ENCODE peak calls at places on chromosome 12, in nine cellular contexts. I, E, S, H, K, V, Y, Z and A are unnamed samples.
A peak's percentile ranks its signal among the peaks of the same experiment; 100 is the strongest.

GRCh38 chr12:70733385-70733784 is 96.2 kb upstream of the PTPRB start:
- DNase-seq in Y (no peak), H (peak; percentile 56), S (peak; percentile 12), E (peak; percentile 60), V (peak; percentile 29), I (no peak), Z (peak; percentile 37), K (no peak), A (peak; percentile 21)

GRCh38 chr12:122895757-122896636 is at the start of gene VPS37B:
- DNase-seq in S (peak; percentile 71), Z (peak; percentile 82), V (peak; percentile 95), Y (peak; percentile 90), I (peak; percentile 89), H (peak; percentile 92), E (peak; percentile 81), K (no peak), A (peak; percentile 87)

GRCh38 chr12:115950959-115951358 is 326.5 kb downstream of the MED13L start:
- DNase-seq in V (no peak), E (no peak), S (no peak), Z (no peak), Y (no peak), H (no peak), I (no peak), K (no peak), A (no peak)

GRCh38 chr12:56286044-56286830 is 13.9 kb downstream of the CS start:
- DNase-seq in V (no peak), K (no peak), S (no peak), Z (no peak), I (no peak), H (no peak), Y (no peak), E (no peak), A (no peak)

GRCh38 chr12:101941306-101942000 is 64.1 kb downstream of the DRAM1 start:
- DNase-seq in H (peak; percentile 55), S (no peak), Z (no peak), Y (no peak), K (no peak), E (no peak), V (no peak), I (no peak), A (no peak)

GRCh38 chr12:6691473-6691872 is 2.3 kb upstream of the ZNF384 start:
- DNase-seq in V (no peak), Y (no peak), I (no peak), H (no peak), Z (no peak), K (no peak), S (no peak), E (no peak), A (no peak)

GRCh38 chr12:68538722-68539614 is 71.7 kb upstream of the RAP1B start:
- DNase-seq in I (peak; percentile 66), E (no peak), H (peak; percentile 32), V (no peak), K (no peak), S (no peak), Z (no peak), Y (no peak), A (no peak)

GRCh38 chr12:29148065-29148957 is 767 bp upstream of the FAR2 start:
- DNase-seq in H (peak; percentile 49), E (peak; percentile 5), Y (peak; percentile 32), Z (no peak), I (peak; percentile 60), K (no peak), S (no peak), V (no peak), A (peak; percentile 7)

GRCh38 chr12:125187148-125187733 is 122.0 kb downstream of the AACS start:
- DNase-seq in S (peak; percentile 18), V (no peak), Y (peak; percentile 62), I (no peak), Z (no peak), H (no peak), K (no peak), E (no peak), A (peak; percentile 65)

GRCh38 chr12:125184213-125184952 is 119.1 kb downstream of the AACS start:
- DNase-seq in I (no peak), K (no peak), E (no peak), Y (no peak), S (no peak), Z (peak; percentile 59), H (no peak), V (no peak), A (no peak)

GRCh38 chr12:125186471-125187147 is 121.4 kb downstream of the AACS start:
- DNase-seq in K (no peak), I (no peak), Y (no peak), Z (no peak), E (peak; percentile 20), V (no peak), H (no peak), S (peak; percentile 15), A (no peak)

GRCh38 chr12:125185311-125185739 is 120.1 kb downstream of the AACS start:
- DNase-seq in K (no peak), I (no peak), E (no peak), H (no peak), Y (peak; percentile 51), Z (peak; percentile 45), V (no peak), S (no peak), A (peak; percentile 47)

DNA sequence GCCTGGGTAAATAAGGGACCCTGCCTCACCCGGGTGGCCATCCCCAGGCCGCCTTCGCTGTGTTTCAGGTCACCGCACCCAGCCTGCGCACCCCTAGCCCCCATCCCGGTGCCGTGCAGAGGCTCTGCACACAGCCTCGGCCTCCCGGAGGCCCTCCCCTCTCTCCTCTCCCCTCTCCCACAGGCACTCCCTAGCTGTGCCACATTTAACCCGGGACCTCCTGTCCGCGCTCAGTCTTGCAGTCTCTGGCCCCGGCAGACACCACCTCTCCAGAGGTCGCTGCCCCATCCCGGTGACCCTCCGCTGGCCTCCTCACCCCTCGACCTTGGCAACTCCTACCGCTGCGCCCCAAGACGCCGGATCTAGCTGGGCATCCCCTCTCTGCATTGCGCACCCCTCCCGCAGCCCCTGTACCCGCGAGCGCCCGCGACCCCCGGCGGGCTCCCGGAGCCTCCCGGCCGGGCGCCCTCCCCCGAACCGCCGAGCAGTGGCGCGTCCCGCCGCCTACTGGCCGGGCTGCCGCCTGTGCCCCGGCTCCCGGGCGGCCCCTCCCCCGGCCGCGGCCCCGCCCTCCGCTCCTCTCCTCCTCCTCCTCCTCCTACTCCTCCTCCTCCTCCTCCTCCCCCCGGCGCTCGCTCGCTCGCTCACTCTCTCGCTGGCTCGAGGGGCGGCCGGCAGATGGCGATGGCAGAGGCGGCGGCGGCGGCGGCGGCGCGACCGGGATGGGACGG is 120.7 kb downstream of the AACS start:
- DNase-seq in Z (peak; percentile 85), H (peak; percentile 65), Y (peak; percentile 92), E (peak; percentile 69), I (peak; percentile 80), S (peak; percentile 69), V (peak; percentile 33), K (peak; percentile 78), A (peak; percentile 92)
- TF ChIP-seq CTCF in Z (peak; percentile 43), H (peak; percentile 21), Y (peak; percentile 52), E (peak; percentile 21), I (no peak), S (peak; percentile 60), V (no peak), K (peak; percentile 67), A (no peak)

DNA sequence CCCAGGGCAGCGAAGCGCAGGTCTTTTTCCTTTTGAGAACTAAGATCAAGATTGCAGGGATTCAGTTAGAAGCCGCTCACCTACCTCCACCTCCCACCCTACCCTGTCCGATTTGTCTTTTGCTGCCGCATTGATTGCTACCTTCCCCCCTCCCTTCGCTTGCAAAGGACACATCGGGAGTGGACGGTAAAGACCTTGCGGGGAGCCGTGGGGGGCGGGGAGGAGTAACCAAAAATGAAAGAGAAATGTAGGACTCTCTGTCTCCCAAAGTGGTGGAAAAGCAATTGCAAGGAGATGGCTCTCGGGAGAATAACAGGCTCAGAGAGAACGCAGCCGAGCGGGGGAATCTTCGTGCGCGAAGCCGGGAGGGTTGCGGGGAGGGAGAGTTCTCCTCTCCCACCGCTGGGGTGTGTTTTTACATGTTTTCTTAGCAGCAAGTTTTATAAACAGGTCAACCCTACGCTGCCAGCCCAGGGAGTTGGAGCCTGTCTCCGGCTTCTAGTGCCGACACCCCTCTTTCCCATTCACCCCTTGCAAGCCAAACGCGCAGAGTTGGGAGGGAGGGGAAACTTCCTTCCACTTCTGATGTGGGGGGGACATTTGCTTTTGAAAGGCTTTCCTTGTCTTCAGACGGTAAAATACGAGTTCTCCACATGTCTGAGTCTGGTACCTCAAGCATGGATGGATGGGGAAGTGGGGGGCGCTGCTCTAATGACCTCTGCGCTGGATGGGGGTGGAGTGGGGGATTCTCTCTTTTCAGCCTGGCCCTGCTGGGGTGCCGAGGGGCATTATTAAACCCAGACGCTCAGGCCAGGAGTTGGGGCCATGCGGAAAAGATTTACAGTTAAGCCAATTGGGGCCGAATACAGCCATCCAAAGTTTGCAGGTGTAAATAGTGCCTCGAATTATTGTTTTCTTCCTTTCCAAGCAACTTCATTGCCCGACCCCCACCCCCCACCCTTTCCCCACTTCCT is 8.9 kb upstream of the TBX3 start:
- DNase-seq in H (no peak), E (peak; percentile 33), V (no peak), Y (no peak), I (no peak), K (peak; percentile 61), S (no peak), Z (no peak), A (no peak)
- TF ChIP-seq CTCF in H (no peak), E (no peak), V (no peak), Y (no peak), I (no peak), K (peak; percentile 14), S (no peak), Z (no peak), A (no peak)

GRCh38 chr12:120992989-120993388 is 14.6 kb downstream of the HNF1A start:
- DNase-seq in Y (no peak), E (no peak), I (no peak), V (no peak), H (no peak), Z (no peak), K (no peak), S (no peak), A (no peak)

GRCh38 chr12:120991965-120992364 is 13.6 kb downstream of the HNF1A start:
- DNase-seq in Y (no peak), E (no peak), Z (no peak), S (no peak), H (no peak), V (no peak), K (no peak), I (no peak), A (no peak)

GRCh38 chr12:120993496-120993895 is 15.2 kb downstream of the HNF1A start:
- DNase-seq in S (no peak), Y (no peak), H (no peak), I (peak; percentile 12), Z (no peak), V (no peak), E (no peak), K (no peak), A (no peak)

GRCh38 chr12:120994589-120995337 is 16.4 kb downstream of the HNF1A start:
- DNase-seq in E (peak; percentile 17), Z (no peak), V (no peak), I (no peak), K (no peak), H (no peak), Y (no peak), S (no peak), A (no peak)

DNA sequence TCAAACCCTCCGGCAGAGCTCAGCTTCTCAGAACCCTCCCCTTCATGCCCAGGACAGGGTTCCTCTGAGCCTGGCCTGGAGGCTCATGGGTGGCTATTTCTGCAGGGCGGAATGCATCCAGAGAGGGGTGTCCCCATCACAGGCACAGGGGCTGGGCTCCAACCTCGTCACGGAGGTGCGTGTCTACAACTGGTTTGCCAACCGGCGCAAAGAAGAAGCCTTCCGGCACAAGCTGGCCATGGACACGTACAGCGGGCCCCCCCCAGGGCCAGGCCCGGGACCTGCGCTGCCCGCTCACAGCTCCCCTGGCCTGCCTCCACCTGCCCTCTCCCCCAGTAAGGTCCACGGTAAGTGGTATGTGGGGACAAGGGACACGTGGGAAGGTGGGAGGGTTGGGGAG is 15.7 kb downstream of the HNF1A start:
- DNase-seq in V (no peak), E (no peak), H (no peak), S (no peak), Y (no peak), Z (no peak), I (peak; percentile 25), K (no peak), A (no peak)
- TF ChIP-seq CTCF in V (no peak), E (no peak), H (no peak), S (no peak), Y (no peak), Z (no peak), I (no peak), K (no peak), A (no peak)

GRCh38 chr12:4292266-4293063 is 18.9 kb downstream of the CCND2 start:
- DNase-seq in Z (no peak), E (no peak), I (no peak), V (no peak), Y (no peak), S (no peak), H (no peak), K (no peak), A (no peak)

GRCh38 chr12:4288296-4289019 is 14.9 kb downstream of the CCND2 start:
- DNase-seq in Z (no peak), E (no peak), S (no peak), K (no peak), Y (no peak), V (peak; percentile 44), I (no peak), H (no peak), A (no peak)

GRCh38 chr12:4287325-4288290 is 14.0 kb downstream of the CCND2 start:
- DNase-seq in I (no peak), Z (no peak), H (no peak), K (no peak), E (peak; percentile 70), S (no peak), V (no peak), Y (no peak), A (no peak)

GRCh38 chr12:4289334-4289878 is 15.8 kb downstream of the CCND2 start:
- DNase-seq in I (no peak), V (no peak), S (no peak), Z (no peak), K (no peak), Y (no peak), E (no peak), H (no peak), A (no peak)

DNA sequence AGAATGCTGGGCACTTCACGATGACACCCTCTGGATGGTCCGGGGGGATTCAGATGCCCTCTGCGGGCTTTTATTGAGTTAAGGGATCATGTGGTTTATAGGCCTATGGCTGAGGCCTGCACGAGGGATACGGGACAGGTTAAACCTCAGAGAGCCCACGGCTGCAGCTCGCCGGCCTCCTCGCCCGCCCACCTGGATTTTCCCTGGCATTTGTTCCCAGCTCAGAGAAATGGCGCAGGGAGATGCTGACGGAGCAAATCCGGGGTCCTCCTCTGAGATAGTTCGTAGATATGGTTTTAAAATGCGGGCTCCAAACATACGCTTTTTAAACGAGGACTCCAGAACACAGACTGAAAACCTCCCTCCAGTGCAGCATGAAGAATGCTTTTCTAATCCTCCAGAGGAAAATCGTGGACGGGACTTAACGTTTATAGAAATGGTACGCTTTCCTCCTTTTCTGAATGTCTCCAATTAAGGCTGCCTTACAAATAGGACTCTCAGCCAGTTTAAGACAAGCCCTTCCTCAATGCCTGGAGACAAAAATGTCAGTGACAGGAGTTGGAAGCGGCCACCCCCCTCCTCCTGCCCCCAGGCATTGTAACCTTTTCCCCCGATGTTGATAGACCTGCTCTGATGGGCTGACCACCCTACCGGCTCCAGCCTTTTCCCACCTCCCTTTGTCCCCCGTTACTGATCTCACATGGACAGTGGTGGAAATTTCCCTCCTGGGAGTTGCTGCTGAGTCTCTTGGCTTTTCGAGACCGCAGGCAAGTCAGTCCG is 16.6 kb downstream of the CCND2 start:
- DNase-seq in S (no peak), V (no peak), I (no peak), E (no peak), Y (no peak), K (no peak), H (no peak), Z (no peak), A (no peak)
- TF ChIP-seq CTCF in S (no peak), V (no peak), I (no peak), E (no peak), Y (no peak), K (no peak), H (no peak), Z (no peak), A (no peak)